ENCODE peak calls at places on chromosomes 5 and 9, in six cellular contexts. X is Panc1, Y is adrenal gland, P is mammary epithelial cell, U is gastrocnemius medialis, S is cardiac muscle cell. C is an unnamed sample.
A peak's percentile ranks its signal among the peaks of the same experiment; 100 is the strongest.

GRCh38 chr5:1217596-1218206 is 7.5 kb upstream of the SLC6A18 start:
- DNase-seq in Y (no peak), S (peak; percentile 37), P (no peak), X (no peak), U (no peak), C (no peak)

GRCh38 chr5:177452688-177453638 is 6.3 kb downstream of the PRR7 start:
- DNase-seq in U (no peak), P (no peak), Y (no peak), X (no peak), S (no peak), C (peak; percentile 64)

GRCh38 chr9:104494808-104495207 is 9.3 kb upstream of the OR13F1 start:
- DNase-seq in X (no peak), P (no peak), Y (no peak), S (peak; percentile 2), U (no peak), C (no peak)

GRCh38 chr5:56480305-56481146 is 247.4 kb upstream of the ANKRD55 start:
- DNase-seq in U (no peak), S (peak; percentile 60), Y (peak; percentile 58), P (peak; percentile 65), X (no peak), C (peak; percentile 60)

GRCh38 chr5:2019716-2020115 is 137.0 kb upstream of the IRX4 start:
- DNase-seq in Y (no peak), U (no peak), P (no peak), S (no peak), X (no peak), C (no peak)

GRCh38 chr5:89580976-89581375 is 698.0 kb upstream of the MEF2C start:
- DNase-seq in Y (no peak), X (no peak), P (no peak), U (no peak), S (no peak), C (no peak)

GRCh38 chr5:78974011-78974410 is 11.1 kb downstream of the ARSB start:
- DNase-seq in Y (no peak), S (peak; percentile 31), P (no peak), U (no peak), X (no peak), C (no peak)

GRCh38 chr5:150488519-150489357 is 19.2 kb upstream of the NDST1 start:
- DNase-seq in P (no peak), X (no peak), U (no peak), S (no peak), Y (peak; percentile 73), C (peak; percentile 34)

GRCh38 chr9:125338929-125339328 is 77.3 kb downstream of the GAPVD1 start:
- DNase-seq in S (no peak), Y (no peak), U (no peak), P (no peak), X (no peak), C (no peak)

GRCh38 chr9:88890546-88890945 is 100.7 kb upstream of the S1PR3 start:
- DNase-seq in Y (no peak), P (no peak), U (no peak), S (no peak), X (no peak), C (no peak)

GRCh38 chr5:90940227-90940995 is 381.8 kb downstream of the ADGRV1 start:
- DNase-seq in P (peak; percentile 56), Y (peak; percentile 39), S (peak; percentile 65), X (no peak), U (no peak), C (peak; percentile 57)

GRCh38 chr9:26945591-26945990 is 1.5 kb downstream of the PLAA start:
- DNase-seq in S (no peak), X (no peak), Y (no peak), P (no peak), U (no peak), C (no peak)

GRCh38 chr9:86700601-86701000 is 246.7 kb downstream of the GAS1 start:
- DNase-seq in X (no peak), Y (no peak), S (no peak), P (peak; percentile 20), U (no peak), C (no peak)

GRCh38 chr5:154370730-154371334 is 75.0 kb upstream of the SAP30L start:
- DNase-seq in S (no peak), X (no peak), U (no peak), P (no peak), Y (no peak), C (no peak)

GRCh38 chr9:1732670-1733069 is 282.5 kb upstream of the SMARCA2 start:
- DNase-seq in S (no peak), P (no peak), U (no peak), Y (no peak), X (no peak), C (no peak)

GRCh38 chr5:159833846-159834245 is 82.4 kb upstream of the ADRA1B start:
- DNase-seq in Y (no peak), S (no peak), P (no peak), X (no peak), U (no peak), C (no peak)

GRCh38 chr5:147417133-147417813 is 92.6 kb downstream of the DPYSL3 start:
- DNase-seq in S (no peak), U (peak; percentile 13), Y (peak; percentile 88), X (no peak), P (peak; percentile 35), C (no peak)

GRCh38 chr5:23012842-23013241 is 159.7 kb upstream of the CDH12 start:
- DNase-seq in X (no peak), P (no peak), Y (no peak), U (no peak), S (no peak), C (no peak)

GRCh38 chr9:115522928-115523327 is 405.0 kb upstream of the TNC start:
- DNase-seq in S (no peak), Y (no peak), P (no peak), U (no peak), X (no peak), C (no peak)

GRCh38 chr9:114033397-114034103 is 44.5 kb downstream of the AMBP start:
- DNase-seq in P (no peak), U (no peak), X (no peak), S (peak; percentile 42), Y (no peak), C (peak; percentile 75)

GRCh38 chr5:164053123-164053522 is 547.7 kb downstream of the MAT2B start:
- DNase-seq in U (no peak), S (no peak), P (no peak), Y (no peak), X (no peak), C (no peak)

GRCh38 chr5:83844320-83845068 is 123.8 kb upstream of the HAPLN1 start:
- DNase-seq in Y (no peak), U (no peak), P (peak; percentile 62), X (no peak), S (no peak), C (no peak)

GRCh38 chr5:98771389-98772109 is 1.9 kb upstream of the RGMB start:
- DNase-seq in X (peak; percentile 92), Y (peak; percentile 65), S (peak; percentile 88), U (peak; percentile 38), P (peak; percentile 73), C (peak; percentile 80)

GRCh38 chr9:110919055-110919445 is 119.2 kb downstream of the LPAR1 start:
- DNase-seq in X (no peak), U (no peak), Y (no peak), P (no peak), S (no peak), C (no peak)

GRCh38 chr5:180034564-180034963 is 37.0 kb downstream of the RNF130 start:
- DNase-seq in Y (no peak), S (no peak), X (no peak), P (peak; percentile 80), U (no peak), C (no peak)

GRCh38 chr9:26637101-26637500 is 255.5 kb downstream of the CAAP1 start:
- DNase-seq in X (no peak), S (no peak), Y (no peak), U (no peak), P (no peak), C (no peak)

GRCh38 chr9:78130853-78131252 is 99.2 kb upstream of the GNAQ start:
- DNase-seq in P (no peak), X (no peak), S (no peak), Y (no peak), U (no peak), C (no peak)

GRCh38 chr9:18999173-18999785 is 33.7 kb downstream of the SAXO1 start:
- DNase-seq in U (no peak), Y (no peak), X (no peak), S (no peak), P (no peak), C (no peak)

GRCh38 chr5:89043676-89044075 is 160.7 kb upstream of the MEF2C start:
- DNase-seq in X (no peak), P (peak; percentile 66), Y (no peak), S (no peak), U (no peak), C (no peak)

GRCh38 chr5:113081881-113082546 is 105.4 kb downstream of the DCP2 start:
- DNase-seq in Y (peak; percentile 50), P (peak; percentile 84), S (no peak), X (no peak), U (no peak), C (no peak)

GRCh38 chr9:91033802-91034201 is 232.2 kb downstream of the SYK start:
- DNase-seq in U (no peak), Y (no peak), S (peak; percentile 41), X (no peak), P (no peak), C (peak; percentile 36)

GRCh38 chr5:86442036-86442435 is 175.7 kb upstream of the COX7C start:
- DNase-seq in Y (no peak), X (no peak), U (no peak), P (no peak), S (no peak), C (no peak)

GRCh38 chr5:80516826-80517225 is 28.9 kb downstream of the FAM151B start:
- DNase-seq in U (peak; percentile 10), S (no peak), X (peak; percentile 28), P (peak; percentile 97), Y (no peak), C (no peak)

GRCh38 chr9:107335331-107335730 is 52.3 kb downstream of the RAD23B start:
- DNase-seq in Y (no peak), U (no peak), P (no peak), S (no peak), X (no peak), C (no peak)
- H3K36me3 ChIP-seq in Y (peaks cover 22% of the 10 kb centered on the region), U (peaks cover 52% of the 10 kb centered on the region), P (peaks cover 42% of the 10 kb centered on the region), S (peaks cover 23% of the 10 kb centered on the region), X (peaks cover 15% of the 10 kb centered on the region), C (peaks cover 72% of the 10 kb centered on the region)

GRCh38 chr5:148843510-148844318 is 17.3 kb downstream of the ADRB2 start:
- DNase-seq in S (no peak), P (no peak), X (no peak), Y (no peak), U (no peak), C (no peak)
- H3K4me1 ChIP-seq in S (no peaks in the 10 kb centered on the region), P (peaks cover 4% of the 10 kb centered on the region), X (no peaks in the 10 kb centered on the region), Y (no peaks in the 10 kb centered on the region), U (peaks cover 73% of the 10 kb centered on the region), C (no peaks in the 10 kb centered on the region)

DNA sequence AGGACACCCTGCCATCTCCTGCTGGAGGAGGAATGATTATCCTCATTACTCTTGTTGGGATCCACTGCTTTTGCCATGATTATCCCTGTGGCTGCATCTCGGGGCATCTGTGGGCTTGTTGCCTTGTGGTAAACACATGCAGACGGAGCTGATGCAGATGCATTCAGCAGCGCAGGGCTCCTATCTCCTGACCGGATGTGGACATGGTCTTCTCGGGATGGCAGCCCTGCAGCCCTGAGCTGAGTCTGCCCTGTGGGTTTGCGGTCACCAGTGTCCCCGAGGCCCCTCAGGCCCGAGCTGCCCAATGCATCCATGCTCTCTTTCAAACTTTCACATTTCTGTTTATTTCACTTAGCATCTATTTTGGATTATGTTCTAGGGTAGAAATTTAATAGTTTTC is 250.4 kb upstream of the IRX1 start:
- DNase-seq in S (no peak), U (no peak), Y (no peak), X (no peak), P (no peak), C (no peak)
- TF ChIP-seq CTCF in S (no peak), U (no peak), Y (no peak), X (no peak), P (no peak), C (no peak)

GRCh38 chr9:83936523-83936922 is 15.3 kb upstream of the KIF27 start:
- DNase-seq in P (no peak), U (no peak), Y (no peak), X (no peak), S (no peak), C (no peak)
- H3K36me3 ChIP-seq in P (no peaks in the 10 kb centered on the region), U (peaks cover 13% of the 10 kb centered on the region), Y (peaks cover 10% of the 10 kb centered on the region), X (peaks cover 2% of the 10 kb centered on the region), S (no peaks in the 10 kb centered on the region), C (peaks cover 8% of the 10 kb centered on the region)